ENCODE peak calls at places on chromosomes 12 and 14, in five cellular contexts. Q, S, W, D and U are unnamed samples.

GRCh38 chr12:127720334-127720733 is 546.6 kb upstream of the TMEM132C start:
- DNase-seq in Q (no peak), D (no peak), S (no peak), W (no peak), U (no peak)

GRCh38 chr14:71959055-71959454 is 26.8 kb downstream of the RGS6 start:
- DNase-seq in S (no peak), Q (no peak), W (no peak), D (no peak), U (no peak)

GRCh38 chr14:71431169-71431525 is 501.1 kb upstream of the RGS6 start:
- DNase-seq in Q (no peak), W (no peak), S (no peak), D (no peak), U (no peak)

GRCh38 chr12:19186722-19187661 is 57.5 kb downstream of the PLEKHA5 start:
- DNase-seq in Q (peak; percentile 82), S (no peak), W (peak; percentile 59), D (peak; percentile 29), U (no peak)

GRCh38 chr12:116434155-116435065 is 124.8 kb upstream of the MAP1LC3B2 start:
- DNase-seq in D (peak; percentile 80), Q (peak; percentile 94), S (peak; percentile 68), W (peak; percentile 93), U (peak; percentile 94)

GRCh38 chr14:100019156-100019882 is 45.9 kb upstream of the EVL start:
- DNase-seq in Q (peak; percentile 31), W (peak; percentile 42), D (no peak), S (no peak), U (no peak)

GRCh38 chr14:63766616-63767015 is 38.8 kb upstream of the SGPP1 start:
- DNase-seq in D (no peak), S (no peak), Q (no peak), W (no peak), U (no peak)

GRCh38 chr12:113891167-113891692 is 74.9 kb downstream of the RBM19 start:
- DNase-seq in Q (no peak), W (no peak), D (no peak), S (no peak), U (no peak)

GRCh38 chr12:114209852-114210251 is 196.1 kb downstream of the TBX5 start:
- DNase-seq in D (no peak), S (no peak), Q (no peak), W (no peak), U (no peak)

GRCh38 chr14:88870777-88871176 is 46.3 kb downstream of the TTC8 start:
- DNase-seq in D (no peak), W (no peak), S (no peak), Q (no peak), U (no peak)

GRCh38 chr14:86038401-86038985 is 508.5 kb downstream of the FLRT2 start:
- DNase-seq in Q (peak; percentile 76), D (no peak), W (peak; percentile 41), S (peak; percentile 42), U (no peak)

GRCh38 chr12:1660304-1661187 is 30.3 kb upstream of the ADIPOR2 start:
- DNase-seq in W (peak; percentile 22), Q (peak; percentile 72), S (no peak), D (peak; percentile 81), U (no peak)

GRCh38 chr12:120261951-120262851 is 3.3 kb downstream of the PXN start:
- DNase-seq in D (peak; percentile 42), W (peak; percentile 74), Q (no peak), S (no peak), U (no peak)

GRCh38 chr14:24312736-24313507 is 1.6 kb downstream of the LTB4R start:
- DNase-seq in S (no peak), W (no peak), D (no peak), Q (peak; percentile 51), U (no peak)

GRCh38 chr14:90818715-90819114 is 2.5 kb upstream of the TTC7B start:
- DNase-seq in D (no peak), W (no peak), S (no peak), Q (no peak), U (no peak)

GRCh38 chr12:90987101-90987500 is 17.7 kb downstream of the EPYC start:
- DNase-seq in D (no peak), S (no peak), Q (no peak), W (no peak), U (no peak)

GRCh38 chr14:25111061-25111601 is 61.2 kb upstream of the STXBP6 start:
- DNase-seq in W (peak; percentile 38), S (no peak), Q (peak; percentile 90), D (no peak), U (no peak)

GRCh38 chr12:88336071-88336768 is 194.1 kb downstream of the TMTC3 start:
- DNase-seq in W (no peak), D (no peak), Q (no peak), S (no peak), U (no peak)

GRCh38 chr14:103932791-103933490 is 4.7 kb downstream of the TDRD9 start:
- DNase-seq in S (no peak), Q (no peak), D (no peak), W (no peak), U (no peak)

GRCh38 chr14:24483604-24484252 is 24.3 kb downstream of the CMA1 start:
- DNase-seq in S (no peak), W (no peak), D (no peak), Q (peak; percentile 48), U (no peak)

GRCh38 chr12:108514973-108515814 is at the start of gene FICD:
- DNase-seq in W (peak; percentile 99), S (peak; percentile 99), D (peak; percentile 99), Q (peak; percentile 97), U (peak; percentile 99)

GRCh38 chr12:121634836-121635235 is 8.5 kb downstream of the ORAI1 start:
- DNase-seq in D (no peak), Q (no peak), W (no peak), S (no peak), U (no peak)

GRCh38 chr14:54259821-54260220 is 137.0 kb upstream of the CDKN3 start:
- DNase-seq in W (no peak), S (no peak), D (no peak), Q (no peak), U (no peak)

GRCh38 chr14:71711619-71712018 is 220.6 kb upstream of the RGS6 start:
- DNase-seq in W (no peak), S (no peak), Q (peak; percentile 93), D (no peak), U (no peak)

GRCh38 chr12:129607293-129607692 is 296.5 kb downstream of the TMEM132D start:
- DNase-seq in D (no peak), S (no peak), W (peak; percentile 7), Q (peak; percentile 4), U (no peak)

GRCh38 chr12:26275313-26276257 is 80.2 kb downstream of the SSPN start:
- DNase-seq in D (no peak), W (peak; percentile 21), S (no peak), Q (peak; percentile 14), U (no peak)

GRCh38 chr14:22561661-22562579 is 27.1 kb downstream of the DAD1 start:
- DNase-seq in W (no peak), D (no peak), Q (no peak), S (no peak), U (peak; percentile 8)

GRCh38 chr12:57604454-57605307 is at the start of gene DTX3:
- DNase-seq in D (peak; percentile 66), Q (no peak), W (no peak), S (peak; percentile 59), U (no peak)

GRCh38 chr12:104938371-104938770 is 19.7 kb downstream of the SLC41A2 start:
- DNase-seq in D (no peak), Q (no peak), W (no peak), S (no peak), U (no peak)

GRCh38 chr12:42237052-42237852 is 796 bp downstream of the YAF2 start:
- DNase-seq in S (peak; percentile 69), D (peak; percentile 70), W (peak; percentile 94), Q (peak; percentile 79), U (peak; percentile 89)

GRCh38 chr12:21769311-21769710 is 5.2 kb downstream of the KCNJ8 start:
- DNase-seq in W (no peak), Q (no peak), S (no peak), D (no peak), U (no peak)

GRCh38 chr14:85233756-85234545 is 296.0 kb upstream of the FLRT2 start:
- DNase-seq in Q (peak; percentile 61), D (no peak), S (no peak), W (peak; percentile 72), U (no peak)

GRCh38 chr14:50667491-50668007 is 557 bp downstream of the SAV1 start:
- DNase-seq in W (no peak), Q (no peak), D (peak; percentile 42), S (no peak), U (no peak)

DNA sequence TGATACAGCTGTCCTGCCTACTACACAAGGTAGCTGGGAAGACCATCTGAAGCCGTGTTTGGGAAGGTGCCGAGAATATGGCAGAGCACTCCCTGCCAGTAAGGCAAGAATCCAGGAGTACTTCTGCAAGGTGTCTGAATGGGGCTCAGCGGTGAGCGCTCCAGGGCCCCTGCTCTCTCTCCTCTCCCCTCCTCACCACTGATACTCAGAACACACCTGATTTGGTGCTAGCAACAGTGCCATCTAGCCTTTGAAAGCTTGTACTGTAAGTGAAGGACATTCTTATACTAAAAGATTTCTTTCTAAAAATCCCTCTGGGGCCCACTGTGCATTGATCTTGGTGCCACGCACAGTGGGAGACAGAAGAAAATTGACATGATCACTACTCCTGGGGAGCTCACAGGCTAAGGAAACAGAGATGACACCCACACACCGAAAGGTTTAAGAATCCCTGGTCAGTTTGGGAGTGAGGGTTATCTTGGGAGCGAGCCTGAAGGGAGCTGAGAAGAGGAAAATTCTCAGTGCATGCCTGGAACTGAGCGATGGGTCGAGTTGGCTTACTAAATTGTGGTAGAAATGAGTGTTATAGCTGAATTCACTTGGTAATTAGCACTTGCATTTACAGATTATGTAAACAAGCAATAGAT is 216.9 kb downstream of the NTF3 start:
- DNase-seq in S (no peak), Q (peak; percentile 24), D (no peak), W (peak; percentile 35), U (no peak)
- TF ChIP-seq CTCF in S (peak; percentile 58), Q (peak; percentile 38), D (peak; percentile 45), W (peak; percentile 32), U (peak; percentile 66)

GRCh38 chr14:21408152-21408551 is 24.3 kb upstream of the SUPT16H start:
- DNase-seq in S (no peak), D (no peak), W (peak; percentile 20), Q (peak; percentile 76), U (no peak)

GRCh38 chr14:21405097-21405496 is 21.3 kb upstream of the SUPT16H start:
- DNase-seq in S (no peak), Q (peak; percentile 68), D (no peak), W (no peak), U (no peak)

DNA sequence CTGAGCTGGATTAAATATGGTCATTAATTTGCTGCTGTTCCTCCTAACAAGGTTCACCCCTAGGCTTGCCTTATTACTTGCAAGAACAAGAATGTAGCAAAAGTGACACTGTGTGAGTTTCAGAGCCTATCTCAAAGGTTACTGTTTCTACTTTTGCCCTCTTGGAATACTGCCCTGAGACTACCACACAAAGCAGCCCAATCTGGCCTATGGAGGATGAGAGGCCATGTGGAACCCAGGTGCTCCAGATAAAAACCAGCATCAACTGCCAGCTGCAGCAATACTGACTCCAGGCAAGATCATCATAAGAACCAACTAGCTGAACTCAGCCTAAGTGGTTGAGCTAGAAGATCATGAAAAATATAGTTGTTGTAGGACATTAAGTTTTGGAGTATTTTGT is 22.4 kb upstream of the SUPT16H start:
- DNase-seq in D (no peak), W (no peak), S (no peak), Q (no peak), U (no peak)
- TF ChIP-seq CTCF in D (no peak), W (no peak), S (no peak), Q (no peak), U (no peak)

GRCh38 chr12:40446385-40446784 is 221.6 kb downstream of the LRRK2 start:
- DNase-seq in D (no peak), S (no peak), Q (peak; percentile 7), W (peak; percentile 42), U (no peak)
- TF ChIP-seq CTCF in D (no peak), S (peak; percentile 37), Q (peak; percentile 38), W (peak; percentile 57), U (peak; percentile 42)

GRCh38 chr14:49306152-49306751 is 279.9 kb downstream of the RPS29 start:
- DNase-seq in S (no peak), W (peak; percentile 6), D (no peak), Q (peak; percentile 20), U (no peak)
- TF ChIP-seq CTCF in S (peak; percentile 76), W (peak; percentile 50), D (peak; percentile 15), Q (peak; percentile 46), U (peak; percentile 47)